ENCODE peak calls at places on chromosomes 2 and 18, in four cellular contexts. V is stomach, Q is fibroblast of lung, M is breast epithelium. E is an unnamed sample.

GRCh38 chr2:229330952-229331351 is 59.9 kb upstream of the PID1 start:
- DNase-seq in V (no peak), Q (no peak), M (no peak), E (no peak)

GRCh38 chr2:149743842-149744468 is 156.4 kb upstream of the MMADHC start:
- DNase-seq in V (no peak), Q (peak), M (no peak), E (no peak)

GRCh38 chr2:65691816-65692215 is 259.4 kb upstream of the SPRED2 start:
- DNase-seq in V (no peak), Q (no peak), M (no peak), E (no peak)

GRCh38 chr18:58565021-58565420 is 63.9 kb downstream of the ALPK2 start:
- DNase-seq in V (no peak), Q (no peak), M (no peak), E (no peak)

GRCh38 chr2:227884511-227884947 is 13.1 kb downstream of the DAW1 start:
- DNase-seq in V (peak), Q (peak), M (no peak), E (no peak)

GRCh38 chr2:21930224-21930623 is 806.5 kb downstream of the TDRD15 start:
- DNase-seq in V (no peak), Q (no peak), M (no peak), E (no peak)

GRCh38 chr2:101693991-101694588 is 3.4 kb upstream of the MAP4K4 start:
- DNase-seq in V (no peak), Q (no peak), M (no peak), E (no peak)

GRCh38 chr2:15279181-15279876 is 281.8 kb downstream of the NBAS start:
- DNase-seq in V (no peak), Q (no peak), M (no peak), E (no peak)

GRCh38 chr2:241977557-241978300 is 108.2 kb downstream of the RTP5 start:
- DNase-seq in V (peak), Q (no peak), M (no peak), E (no peak)

GRCh38 chr2:100237770-100238169 is 84.5 kb downstream of the LONRF2 start:
- DNase-seq in V (peak), Q (no peak), M (no peak), E (no peak)

GRCh38 chr2:129798626-129799025 is 180.8 kb upstream of the RAB6C start:
- DNase-seq in V (no peak), Q (no peak), M (no peak), E (no peak)

GRCh38 chr2:229870903-229871650 is 50.7 kb downstream of the TRIP12 start:
- DNase-seq in V (no peak), Q (no peak), M (no peak), E (no peak)

GRCh38 chr2:136051001-136051724 is 65.7 kb upstream of the DARS1 start:
- DNase-seq in V (no peak), Q (no peak), M (no peak), E (no peak)

GRCh38 chr2:99654419-99654818 is 164.6 kb upstream of the REV1 start:
- DNase-seq in V (no peak), Q (peak), M (no peak), E (no peak)

GRCh38 chr2:67389286-67389685 is 7.8 kb upstream of the ETAA1 start:
- DNase-seq in V (no peak), Q (peak), M (no peak), E (no peak)

GRCh38 chr2:153222231-153223165 is 256.1 kb downstream of the RPRM start:
- DNase-seq in V (no peak), Q (no peak), M (no peak), E (no peak)

GRCh38 chr2:227717687-227718567 is at the start of gene SLC19A3:
- DNase-seq in V (peak), Q (peak), M (peak), E (peak)

GRCh38 chr2:237863102-237863511 is 3.7 kb downstream of the RAMP1 start:
- DNase-seq in V (no peak), Q (no peak), M (no peak), E (no peak)

GRCh38 chr2:233349005-233349998 is 5.0 kb upstream of the DGKD start:
- DNase-seq in V (peak), Q (no peak), M (peak), E (no peak)

GRCh38 chr2:98086491-98087446 is at the start of gene VWA3B:
- DNase-seq in V (peak), Q (peak), M (peak), E (peak)

GRCh38 chr2:122028371-122029102 is 273.1 kb downstream of the TSN start:
- DNase-seq in V (no peak), Q (peak), M (no peak), E (no peak)

GRCh38 chr2:88694015-88694414 is 2.5 kb downstream of the RPIA start:
- DNase-seq in V (peak), Q (no peak), M (no peak), E (no peak)

GRCh38 chr2:230068658-230069080 is at the start of gene SLC16A14:
- DNase-seq in V (no peak), Q (peak), M (peak), E (no peak)

GRCh38 chr2:22894761-22895160 is 490.2 kb upstream of the KLHL29 start:
- DNase-seq in V (no peak), Q (no peak), M (no peak), E (no peak)

GRCh38 chr18:32425466-32425865 is 45.2 kb downstream of the GAREM1 start:
- DNase-seq in V (no peak), Q (peak), M (no peak), E (no peak)

GRCh38 chr2:43333656-43334144 is 107.3 kb upstream of the ZFP36L2 start:
- DNase-seq in V (no peak), Q (peak), M (no peak), E (no peak)

GRCh38 chr2:20642026-20642971 is 8.6 kb downstream of the HS1BP3 start:
- DNase-seq in V (peak), Q (peak), M (peak), E (peak)

GRCh38 chr2:176545627-176546026 is 276.4 kb downstream of the MTX2 start:
- DNase-seq in V (no peak), Q (no peak), M (no peak), E (no peak)

DNA sequence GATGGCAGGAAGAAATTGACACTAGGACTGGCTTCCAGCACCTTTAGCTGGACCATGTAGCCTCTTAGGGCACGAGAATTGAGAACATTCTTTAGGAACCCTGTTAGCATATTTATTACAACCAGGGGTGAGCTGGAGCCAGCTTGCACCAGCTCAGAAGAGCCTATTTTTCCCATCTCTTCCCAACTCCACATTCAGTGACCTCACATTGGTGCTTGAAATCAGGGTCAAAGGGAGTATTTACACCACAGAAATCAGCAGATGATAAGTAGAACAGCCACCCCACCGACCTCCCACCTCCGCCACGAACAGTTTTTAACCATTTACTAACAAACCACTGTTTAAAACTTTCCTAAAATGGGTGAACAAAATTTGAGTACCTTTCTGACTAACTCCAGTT is 389.2 kb upstream of the TNP1 start:
- DNase-seq in V (no peak), Q (no peak), M (no peak), E (no peak)
- H3K27ac ChIP-seq in V (peak), Q (no peak), M (peak), E (peak)

DNA sequence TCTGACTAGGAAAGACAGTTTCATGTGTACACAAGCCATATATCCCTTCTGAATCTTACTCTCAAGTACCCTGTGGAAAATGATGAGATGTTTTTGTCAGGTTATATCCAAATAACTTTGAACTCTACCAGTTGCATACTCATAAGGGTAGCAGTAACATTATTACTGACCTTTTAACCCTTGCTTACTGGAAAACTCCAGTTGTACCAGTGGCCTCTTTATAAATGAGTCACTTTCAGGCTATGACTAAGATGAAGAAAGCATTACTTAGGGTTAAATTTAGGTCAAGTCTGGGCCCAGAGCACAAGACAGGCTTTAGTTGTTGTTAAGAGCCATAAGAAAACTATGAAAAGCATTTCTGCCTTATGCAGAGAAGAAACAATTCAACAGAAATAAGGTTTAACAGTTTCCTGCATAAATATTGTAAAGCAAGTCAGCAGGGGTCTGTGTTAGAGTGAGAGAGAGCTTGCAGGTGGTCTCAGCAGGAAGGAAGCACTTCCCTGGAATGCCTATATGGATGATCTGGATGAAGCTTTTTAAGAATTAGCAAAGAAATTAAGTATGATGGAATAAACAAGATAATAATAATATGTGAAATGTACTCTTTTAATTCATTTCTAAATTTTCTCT is 126.5 kb downstream of the UBE2E3 start:
- DNase-seq in V (no peak), Q (peak), M (no peak), E (no peak)
- H3K27ac ChIP-seq in V (no peak), Q (no peak), M (no peak), E (no peak)

GRCh38 chr18:48274301-48274700 is 134.9 kb downstream of the ZBTB7C start:
- DNase-seq in V (no peak), Q (no peak), M (no peak), E (no peak)

GRCh38 chr18:48279312-48279711 is 129.9 kb downstream of the ZBTB7C start:
- DNase-seq in V (no peak), Q (no peak), M (no peak), E (no peak)

DNA sequence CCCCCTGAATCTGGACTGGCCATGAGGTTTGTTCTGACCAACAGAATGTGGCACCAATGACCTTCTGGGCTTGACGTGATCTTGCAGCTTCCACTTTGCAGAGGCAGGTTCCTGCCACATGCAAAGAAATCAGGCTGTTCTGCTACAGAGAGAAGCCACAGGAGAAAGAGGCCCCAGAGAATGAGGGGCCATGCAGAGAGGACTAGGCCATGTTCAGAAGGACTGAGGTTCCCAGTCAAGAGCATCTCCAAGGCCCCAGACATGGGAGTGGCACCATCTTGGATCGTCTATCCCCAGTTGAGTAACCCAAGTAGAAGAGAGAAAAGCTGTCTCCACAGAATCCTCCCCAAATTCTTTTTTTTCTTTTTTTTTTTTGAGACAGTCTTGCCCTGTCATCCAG is 131.1 kb downstream of the ZBTB7C start:
- DNase-seq in V (no peak), Q (no peak), M (no peak), E (no peak)
- H3K27ac ChIP-seq in V (no peak), Q (no peak), M (no peak), E (no peak)

DNA sequence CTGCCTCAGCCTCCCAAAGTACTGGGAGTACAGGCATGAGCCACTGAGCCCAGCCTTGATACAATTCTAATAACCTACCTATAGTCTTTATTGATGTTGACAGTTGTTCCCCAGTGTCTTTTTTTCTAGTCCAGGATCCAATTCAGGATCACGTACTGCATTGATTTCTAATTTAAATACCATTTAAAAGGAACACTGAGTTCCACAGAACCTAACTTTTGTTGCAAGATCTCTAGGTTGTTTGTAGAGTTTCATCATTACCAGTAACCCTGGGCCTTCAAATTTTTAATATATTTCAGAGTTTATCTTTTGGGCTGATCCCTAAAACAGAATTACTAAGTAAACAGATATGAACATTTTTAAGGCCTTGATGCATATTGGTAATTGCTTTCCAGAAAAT is 21.1 kb upstream of the TMBIM1 start:
- DNase-seq in V (no peak), Q (no peak), M (no peak), E (no peak)
- H3K27ac ChIP-seq in V (peak), Q (no peak), M (no peak), E (no peak)

GRCh38 chr2:120904825-120905224 is 169.2 kb downstream of the GLI2 start:
- DNase-seq in V (no peak), Q (no peak), M (no peak), E (no peak)
- H3K27ac ChIP-seq in V (no peak), Q (no peak), M (no peak), E (no peak)

DNA sequence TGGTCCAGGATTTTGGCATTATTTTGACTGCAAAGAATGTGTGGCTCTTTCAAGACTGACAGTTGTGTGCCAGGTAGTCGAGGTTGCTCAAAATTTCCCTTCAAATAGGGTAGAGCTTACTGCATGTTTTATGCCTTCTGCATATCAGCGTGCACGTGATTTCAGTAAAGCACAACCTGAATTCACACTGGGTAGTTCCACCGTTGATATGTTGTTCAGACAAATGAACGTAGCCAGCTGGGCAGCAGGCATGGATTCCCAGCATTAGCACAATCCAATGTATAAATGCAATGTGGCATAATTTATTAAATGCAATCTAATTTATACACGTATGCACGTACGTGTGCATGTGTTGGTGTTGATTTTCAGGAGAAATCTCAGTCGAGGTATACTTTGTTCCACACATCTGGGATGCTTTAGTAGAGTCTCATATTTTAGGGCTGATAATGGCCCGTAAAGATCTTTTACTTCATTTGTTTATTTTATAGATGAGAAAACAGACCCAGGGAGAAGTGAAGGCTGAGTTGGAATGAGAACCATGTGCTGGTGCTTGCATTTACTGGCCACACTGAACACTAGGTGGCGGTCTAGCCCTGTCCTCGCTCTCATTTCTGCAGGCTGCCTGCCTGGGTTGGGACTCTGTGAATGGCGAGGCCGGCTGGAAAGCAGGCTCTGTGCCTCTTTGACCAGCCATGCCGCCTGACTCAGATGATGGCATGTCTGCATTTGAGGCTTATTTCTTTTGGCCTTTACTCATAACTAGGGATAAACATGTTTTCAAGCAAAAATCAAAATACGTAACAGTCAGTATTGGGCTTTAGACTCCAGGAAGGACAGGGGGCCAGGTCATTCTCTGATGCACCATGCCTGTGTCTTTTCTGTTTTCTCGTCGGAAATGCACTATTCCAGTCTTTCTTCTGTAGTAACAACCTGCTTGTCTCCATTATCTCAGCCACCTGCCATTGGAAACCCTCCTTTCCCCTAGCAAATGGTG is 120.4 kb downstream of the RNF144A start:
- DNase-seq in V (peak), Q (peak), M (no peak), E (peak)
- H3K27ac ChIP-seq in V (no peak), Q (no peak), M (no peak), E (peak)

GRCh38 chr2:196128749-196129148 is 42.6 kb downstream of the STK17B start:
- DNase-seq in V (no peak), Q (no peak), M (no peak), E (no peak)

GRCh38 chr2:196119926-196120325 is 51.3 kb upstream of the DNAH7 start:
- DNase-seq in V (no peak), Q (no peak), M (no peak), E (no peak)

GRCh38 chr2:196125596-196125995 is 45.8 kb downstream of the STK17B start:
- DNase-seq in V (no peak), Q (peak), M (no peak), E (no peak)

GRCh38 chr2:196123679-196124373 is 47.6 kb downstream of the STK17B start:
- DNase-seq in V (no peak), Q (peak), M (no peak), E (no peak)
- H3K27ac ChIP-seq in V (no peak), Q (no peak), M (no peak), E (peak)

GRCh38 chr18:74715306-74715705 is 117.6 kb downstream of the ZNF407 start:
- DNase-seq in V (no peak), Q (no peak), M (no peak), E (peak)
- H3K27ac ChIP-seq in V (no peak), Q (no peak), M (no peak), E (no peak)

DNA sequence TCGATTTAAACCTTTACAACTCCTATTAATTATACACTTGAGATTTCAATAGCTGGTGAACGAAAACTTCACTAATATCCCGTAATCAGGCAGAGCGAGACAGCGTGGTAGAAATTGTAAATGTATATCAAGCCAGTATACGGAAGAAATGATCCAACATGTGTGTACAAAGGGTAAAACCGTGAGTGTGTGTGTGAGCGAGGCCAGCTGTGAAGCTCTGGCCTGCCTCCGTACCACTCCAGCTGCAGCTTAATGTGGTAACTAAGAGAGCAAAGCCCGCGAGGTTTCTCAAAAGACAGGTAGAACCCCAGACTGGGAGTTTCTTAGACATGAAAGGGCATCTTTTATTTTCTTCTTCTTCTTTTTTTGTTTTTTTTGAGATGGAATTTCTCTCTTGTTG is 52.3 kb upstream of the ZNF516 start:
- DNase-seq in V (no peak), Q (no peak), M (no peak), E (no peak)
- H3K27ac ChIP-seq in V (no peak), Q (no peak), M (no peak), E (no peak)

DNA sequence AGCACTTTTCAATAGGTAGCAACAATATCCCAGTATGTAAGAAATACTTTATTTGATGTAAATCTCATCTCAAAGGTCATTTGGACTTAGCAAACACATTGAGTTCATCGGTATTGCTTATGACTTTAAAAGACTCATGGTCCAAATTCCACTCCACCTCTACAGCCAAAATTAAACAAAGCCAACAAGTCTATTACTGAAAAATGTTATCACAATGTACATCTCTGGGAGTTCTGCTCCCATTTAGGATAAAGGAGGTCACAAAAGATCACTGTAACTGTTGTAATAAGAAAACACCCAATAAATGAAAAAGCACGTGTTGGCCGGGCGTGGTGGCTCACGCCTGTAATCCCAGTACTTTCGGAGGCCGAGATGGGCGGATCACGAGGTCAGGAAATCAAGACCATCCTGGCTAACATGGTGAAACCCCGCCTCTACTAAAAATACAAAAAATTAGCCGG is 50.0 kb downstream of the ESCO1 start:
- DNase-seq in V (no peak), Q (no peak), M (no peak), E (no peak)
- H3K27ac ChIP-seq in V (no peak), Q (no peak), M (no peak), E (no peak)

E was measured in caudate nucleus.